ENCODE peak calls at places on chromosomes 12 and 14, in seven cellular contexts. One of them, this sample, is unnamed.

GRCh38 chr14:76651410-76652055 is 109.7 kb upstream of the VASH1 start:
- DNase-seq in WERI-Rb-1: no peak
- DNase-seq in tibial nerve: no peak
- DNase-seq in uterus: no peak
- DNase-seq in dorsolateral prefrontal cortex: no peak
- DNase-seq in lower lobe of right lung: no peak
- DNase-seq in body of pancreas: no peak
- DNase-seq in this sample: no peak

GRCh38 chr14:52314521-52315354 is 626 bp downstream of the PTGER2 start:
- DNase-seq in WERI-Rb-1: peak; percentile 10
- DNase-seq in body of pancreas: peak; percentile 20
- DNase-seq in uterus: peak; percentile 42
- DNase-seq in tibial nerve: no peak
- DNase-seq in lower lobe of right lung: peak; percentile 69
- DNase-seq in dorsolateral prefrontal cortex: no peak
- DNase-seq in this sample: peak; percentile 47

GRCh38 chr12:105670664-105671063 is 340.2 kb downstream of the C12orf75 start:
- DNase-seq in dorsolateral prefrontal cortex: no peak
- DNase-seq in tibial nerve: no peak
- DNase-seq in lower lobe of right lung: no peak
- DNase-seq in WERI-Rb-1: no peak
- DNase-seq in uterus: no peak
- DNase-seq in body of pancreas: no peak
- DNase-seq in this sample: no peak

GRCh38 chr12:92550661-92551060 is 152.1 kb upstream of the PLEKHG7 start:
- DNase-seq in uterus: no peak
- DNase-seq in body of pancreas: no peak
- DNase-seq in WERI-Rb-1: no peak
- DNase-seq in tibial nerve: no peak
- DNase-seq in dorsolateral prefrontal cortex: no peak
- DNase-seq in lower lobe of right lung: no peak
- DNase-seq in this sample: no peak

GRCh38 chr12:92144631-92145480 is 790 bp downstream of the BTG1 start:
- DNase-seq in WERI-Rb-1: peak; percentile 80
- DNase-seq in dorsolateral prefrontal cortex: peak; percentile 31
- DNase-seq in uterus: peak; percentile 50
- DNase-seq in body of pancreas: peak; percentile 53
- DNase-seq in lower lobe of right lung: peak; percentile 70
- DNase-seq in tibial nerve: peak; percentile 23
- DNase-seq in this sample: peak; percentile 46

GRCh38 chr12:129753596-129753995 is 150.2 kb downstream of the TMEM132D start:
- DNase-seq in dorsolateral prefrontal cortex: no peak
- DNase-seq in body of pancreas: no peak
- DNase-seq in uterus: no peak
- DNase-seq in WERI-Rb-1: no peak
- DNase-seq in tibial nerve: no peak
- DNase-seq in lower lobe of right lung: no peak
- DNase-seq in this sample: no peak

GRCh38 chr12:92927055-92927435 is 2.0 kb downstream of the EEA1 start:
- DNase-seq in lower lobe of right lung: no peak
- DNase-seq in dorsolateral prefrontal cortex: no peak
- DNase-seq in tibial nerve: no peak
- DNase-seq in body of pancreas: no peak
- DNase-seq in uterus: no peak
- DNase-seq in WERI-Rb-1: no peak
- DNase-seq in this sample: no peak

GRCh38 chr14:58752782-58753181 is 115.0 kb downstream of the DACT1 start:
- DNase-seq in body of pancreas: peak; percentile 92
- DNase-seq in dorsolateral prefrontal cortex: peak; percentile 34
- DNase-seq in lower lobe of right lung: peak; percentile 88
- DNase-seq in uterus: peak; percentile 52
- DNase-seq in WERI-Rb-1: no peak
- DNase-seq in tibial nerve: peak; percentile 47
- DNase-seq in this sample: peak; percentile 77

GRCh38 chr12:63041601-63042000 is 106.7 kb upstream of the PPM1H start:
- DNase-seq in tibial nerve: no peak
- DNase-seq in dorsolateral prefrontal cortex: no peak
- DNase-seq in WERI-Rb-1: no peak
- DNase-seq in uterus: no peak
- DNase-seq in body of pancreas: no peak
- DNase-seq in lower lobe of right lung: no peak
- DNase-seq in this sample: no peak

GRCh38 chr12:16972923-16973770 is 367.2 kb upstream of the LMO3 start:
- DNase-seq in lower lobe of right lung: no peak
- DNase-seq in WERI-Rb-1: no peak
- DNase-seq in body of pancreas: no peak
- DNase-seq in uterus: no peak
- DNase-seq in dorsolateral prefrontal cortex: no peak
- DNase-seq in tibial nerve: no peak
- DNase-seq in this sample: no peak

GRCh38 chr12:69000069-69000468 is 67.1 kb upstream of the CPM start:
- DNase-seq in body of pancreas: no peak
- DNase-seq in dorsolateral prefrontal cortex: no peak
- DNase-seq in tibial nerve: no peak
- DNase-seq in lower lobe of right lung: no peak
- DNase-seq in uterus: no peak
- DNase-seq in WERI-Rb-1: no peak
- DNase-seq in this sample: no peak

GRCh38 chr12:5102261-5102789 is 58.6 kb downstream of the KCNA5 start:
- DNase-seq in uterus: no peak
- DNase-seq in body of pancreas: no peak
- DNase-seq in dorsolateral prefrontal cortex: no peak
- DNase-seq in lower lobe of right lung: no peak
- DNase-seq in tibial nerve: no peak
- DNase-seq in WERI-Rb-1: no peak
- DNase-seq in this sample: no peak

GRCh38 chr12:10408842-10409241 is 715 bp downstream of the KLRC4 start:
- DNase-seq in lower lobe of right lung: no peak
- DNase-seq in body of pancreas: no peak
- DNase-seq in dorsolateral prefrontal cortex: no peak
- DNase-seq in tibial nerve: no peak
- DNase-seq in WERI-Rb-1: no peak
- DNase-seq in uterus: no peak
- DNase-seq in this sample: no peak

GRCh38 chr14:34331728-34332623 is 130.1 kb downstream of the SPTSSA start:
- DNase-seq in uterus: peak; percentile 47
- DNase-seq in WERI-Rb-1: peak; percentile 80
- DNase-seq in body of pancreas: peak; percentile 72
- DNase-seq in lower lobe of right lung: peak; percentile 70
- DNase-seq in dorsolateral prefrontal cortex: peak; percentile 33
- DNase-seq in tibial nerve: peak; percentile 41
- DNase-seq in this sample: peak; percentile 75

GRCh38 chr12:24752763-24753462 is 196.0 kb downstream of the BCAT1 start:
- DNase-seq in body of pancreas: no peak
- DNase-seq in tibial nerve: no peak
- DNase-seq in uterus: no peak
- DNase-seq in lower lobe of right lung: no peak
- DNase-seq in WERI-Rb-1: no peak
- DNase-seq in dorsolateral prefrontal cortex: no peak
- DNase-seq in this sample: no peak

GRCh38 chr14:90691627-90692026 is 124.6 kb downstream of the TTC7B start:
- DNase-seq in WERI-Rb-1: no peak
- DNase-seq in tibial nerve: no peak
- DNase-seq in lower lobe of right lung: no peak
- DNase-seq in uterus: no peak
- DNase-seq in dorsolateral prefrontal cortex: no peak
- DNase-seq in body of pancreas: no peak
- DNase-seq in this sample: no peak

GRCh38 chr14:38098074-38098846 is 109.4 kb upstream of the SSTR1 start:
- DNase-seq in WERI-Rb-1: no peak
- DNase-seq in lower lobe of right lung: no peak
- DNase-seq in uterus: no peak
- DNase-seq in dorsolateral prefrontal cortex: no peak
- DNase-seq in body of pancreas: no peak
- DNase-seq in tibial nerve: no peak
- DNase-seq in this sample: no peak

GRCh38 chr12:15131462-15131861 is 89.8 kb downstream of the RERG start:
- DNase-seq in body of pancreas: no peak
- DNase-seq in uterus: no peak
- DNase-seq in lower lobe of right lung: no peak
- DNase-seq in tibial nerve: no peak
- DNase-seq in dorsolateral prefrontal cortex: no peak
- DNase-seq in WERI-Rb-1: peak; percentile 9
- DNase-seq in this sample: no peak

GRCh38 chr12:107586256-107586970 is 99.2 kb upstream of the PWP1 start:
- DNase-seq in lower lobe of right lung: no peak
- DNase-seq in tibial nerve: no peak
- DNase-seq in dorsolateral prefrontal cortex: no peak
- DNase-seq in uterus: no peak
- DNase-seq in WERI-Rb-1: no peak
- DNase-seq in body of pancreas: no peak
- DNase-seq in this sample: no peak

GRCh38 chr12:132335179-132335756 is 5.9 kb upstream of the GALNT9 start:
- DNase-seq in tibial nerve: no peak
- DNase-seq in WERI-Rb-1: no peak
- DNase-seq in body of pancreas: no peak
- DNase-seq in lower lobe of right lung: no peak
- DNase-seq in dorsolateral prefrontal cortex: no peak
- DNase-seq in uterus: no peak
- DNase-seq in this sample: no peak
- H3K27me3 ChIP-seq in tibial nerve: no peaks in the 10 kb centered on the region
- H3K27me3 ChIP-seq in WERI-Rb-1: no peaks in the 10 kb centered on the region
- H3K27me3 ChIP-seq in body of pancreas: peaks cover 7% of the 10 kb centered on the region
- H3K27me3 ChIP-seq in lower lobe of right lung: peaks cover 70% of the 10 kb centered on the region
- H3K27me3 ChIP-seq in dorsolateral prefrontal cortex: peaks cover 7% of the 10 kb centered on the region
- H3K27me3 ChIP-seq in uterus: no peaks in the 10 kb centered on the region
- H3K27me3 ChIP-seq in this sample: no peaks in the 10 kb centered on the region

GRCh38 chr12:6826734-6827436 is 1.3 kb upstream of the P3H3 start:
- DNase-seq in lower lobe of right lung: no peak
- DNase-seq in body of pancreas: no peak
- DNase-seq in uterus: no peak
- DNase-seq in dorsolateral prefrontal cortex: no peak
- DNase-seq in tibial nerve: no peak
- DNase-seq in WERI-Rb-1: peak; percentile 18
- DNase-seq in this sample: no peak

GRCh38 chr12:6827437-6827894 is 741 bp upstream of the P3H3 start:
- DNase-seq in tibial nerve: peak; percentile 87
- DNase-seq in lower lobe of right lung: peak; percentile 78
- DNase-seq in body of pancreas: peak; percentile 84
- DNase-seq in uterus: peak; percentile 92
- DNase-seq in dorsolateral prefrontal cortex: peak; percentile 61
- DNase-seq in WERI-Rb-1: peak; percentile 96
- DNase-seq in this sample: peak; percentile 91

GRCh38 chr12:6825398-6826124 is 2.6 kb upstream of the P3H3 start:
- DNase-seq in uterus: peak; percentile 89
- DNase-seq in dorsolateral prefrontal cortex: peak; percentile 85
- DNase-seq in lower lobe of right lung: peak; percentile 85
- DNase-seq in body of pancreas: peak; percentile 81
- DNase-seq in tibial nerve: peak; percentile 73
- DNase-seq in WERI-Rb-1: peak; percentile 93
- DNase-seq in this sample: peak; percentile 89

GRCh38 chr12:6824962-6825381 is 3.2 kb upstream of the P3H3 start:
- DNase-seq in uterus: no peak
- DNase-seq in dorsolateral prefrontal cortex: no peak
- DNase-seq in body of pancreas: no peak
- DNase-seq in lower lobe of right lung: no peak
- DNase-seq in WERI-Rb-1: no peak
- DNase-seq in tibial nerve: no peak
- DNase-seq in this sample: no peak

GRCh38 chr12:6826125-6826733 is 2.0 kb upstream of the P3H3 start:
- DNase-seq in dorsolateral prefrontal cortex: no peak
- DNase-seq in WERI-Rb-1: no peak
- DNase-seq in lower lobe of right lung: no peak
- DNase-seq in body of pancreas: no peak
- DNase-seq in uterus: no peak
- DNase-seq in tibial nerve: no peak
- DNase-seq in this sample: no peak
- H3K27me3 ChIP-seq in dorsolateral prefrontal cortex: no peaks in the 10 kb centered on the region
- H3K27me3 ChIP-seq in WERI-Rb-1: no peaks in the 10 kb centered on the region
- H3K27me3 ChIP-seq in lower lobe of right lung: peaks cover 41% of the 10 kb centered on the region
- H3K27me3 ChIP-seq in body of pancreas: peaks cover 22% of the 10 kb centered on the region
- H3K27me3 ChIP-seq in uterus: peaks cover 4% of the 10 kb centered on the region
- H3K27me3 ChIP-seq in tibial nerve: no peaks in the 10 kb centered on the region
- H3K27me3 ChIP-seq in this sample: no peaks in the 10 kb centered on the region

DNA sequence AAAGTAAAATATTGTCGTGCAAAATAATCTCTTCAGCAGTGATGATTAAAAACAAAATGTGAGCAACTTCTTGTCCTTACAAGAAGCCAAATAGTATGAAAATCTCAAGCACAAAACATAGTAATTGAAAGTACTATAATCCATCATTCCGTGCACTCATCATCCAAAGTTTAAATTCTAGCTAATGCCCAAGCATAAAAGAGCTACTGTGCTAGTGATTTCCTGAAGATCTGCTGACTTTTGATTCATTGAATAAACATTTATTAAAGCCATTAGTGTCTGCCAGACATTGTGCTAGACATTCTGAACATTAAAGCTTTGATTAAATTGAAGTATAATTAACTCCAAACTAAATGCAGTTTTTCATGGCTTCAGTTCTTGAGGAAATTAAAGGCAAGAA is 71.5 kb downstream of the CMAS start:
- DNase-seq in WERI-Rb-1: no peak
- DNase-seq in lower lobe of right lung: no peak
- DNase-seq in uterus: no peak
- DNase-seq in body of pancreas: no peak
- DNase-seq in dorsolateral prefrontal cortex: no peak
- DNase-seq in tibial nerve: no peak
- DNase-seq in this sample: no peak
- H3K27me3 ChIP-seq in WERI-Rb-1: no peaks in the 10 kb centered on the region
- H3K27me3 ChIP-seq in lower lobe of right lung: no peaks in the 10 kb centered on the region
- H3K27me3 ChIP-seq in uterus: no peaks in the 10 kb centered on the region
- H3K27me3 ChIP-seq in body of pancreas: no peaks in the 10 kb centered on the region
- H3K27me3 ChIP-seq in dorsolateral prefrontal cortex: no peaks in the 10 kb centered on the region
- H3K27me3 ChIP-seq in tibial nerve: no peaks in the 10 kb centered on the region
- H3K27me3 ChIP-seq in this sample: no peaks in the 10 kb centered on the region

GRCh38 chr12:48015954-48016353 is 11.7 kb upstream of the COL2A1 start:
- DNase-seq in lower lobe of right lung: no peak
- DNase-seq in body of pancreas: no peak
- DNase-seq in WERI-Rb-1: no peak
- DNase-seq in uterus: no peak
- DNase-seq in tibial nerve: no peak
- DNase-seq in dorsolateral prefrontal cortex: no peak
- DNase-seq in this sample: no peak

GRCh38 chr12:48016373-48017020 is 12.2 kb upstream of the COL2A1 start:
- DNase-seq in dorsolateral prefrontal cortex: no peak
- DNase-seq in lower lobe of right lung: no peak
- DNase-seq in body of pancreas: no peak
- DNase-seq in WERI-Rb-1: no peak
- DNase-seq in tibial nerve: no peak
- DNase-seq in uterus: no peak
- DNase-seq in this sample: no peak

GRCh38 chr12:48017921-48018617 is 13.8 kb upstream of the COL2A1 start:
- DNase-seq in uterus: no peak
- DNase-seq in WERI-Rb-1: no peak
- DNase-seq in lower lobe of right lung: no peak
- DNase-seq in body of pancreas: no peak
- DNase-seq in tibial nerve: no peak
- DNase-seq in dorsolateral prefrontal cortex: no peak
- DNase-seq in this sample: no peak

GRCh38 chr12:48018618-48018995 is 14.3 kb upstream of the COL2A1 start:
- DNase-seq in WERI-Rb-1: no peak
- DNase-seq in dorsolateral prefrontal cortex: no peak
- DNase-seq in body of pancreas: no peak
- DNase-seq in uterus: no peak
- DNase-seq in lower lobe of right lung: no peak
- DNase-seq in tibial nerve: no peak
- DNase-seq in this sample: no peak

DNA sequence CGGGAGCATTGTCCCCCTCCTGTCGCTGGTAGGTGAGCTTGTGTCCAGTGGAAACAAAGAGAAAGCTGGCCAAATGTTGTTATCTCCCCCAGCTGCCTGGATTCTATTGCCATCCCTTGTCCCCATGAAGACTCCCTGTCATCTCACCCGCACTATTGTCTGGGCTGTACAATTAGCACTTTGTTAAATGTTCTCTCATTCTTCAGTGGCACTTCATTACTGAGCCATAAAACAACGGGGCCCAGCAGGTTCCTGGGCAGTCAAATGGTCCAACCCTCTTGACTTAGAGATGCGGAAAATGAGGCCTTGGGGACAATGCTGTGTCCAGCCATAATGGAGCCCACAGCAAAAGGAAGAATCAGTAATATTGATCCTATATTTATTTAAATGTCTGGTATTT is 13.2 kb upstream of the COL2A1 start:
- DNase-seq in lower lobe of right lung: no peak
- DNase-seq in uterus: no peak
- DNase-seq in dorsolateral prefrontal cortex: no peak
- DNase-seq in tibial nerve: no peak
- DNase-seq in body of pancreas: no peak
- DNase-seq in WERI-Rb-1: no peak
- DNase-seq in this sample: no peak
- H3K27me3 ChIP-seq in lower lobe of right lung: peaks cover 10% of the 10 kb centered on the region
- H3K27me3 ChIP-seq in uterus: no peaks in the 10 kb centered on the region
- H3K27me3 ChIP-seq in dorsolateral prefrontal cortex: peaks cover 20% of the 10 kb centered on the region
- H3K27me3 ChIP-seq in tibial nerve: no peaks in the 10 kb centered on the region
- H3K27me3 ChIP-seq in body of pancreas: no peaks in the 10 kb centered on the region
- H3K27me3 ChIP-seq in WERI-Rb-1: no peaks in the 10 kb centered on the region
- H3K27me3 ChIP-seq in this sample: no peaks in the 10 kb centered on the region